ENCODE peak calls at places on chromosomes 1 and 21, in four cellular contexts. S is IMR-90, L is H1, M is H9. U is an unnamed sample.

GRCh38 chr1:199687321-199687720 is 340.2 kb upstream of the NR5A2 start:
- DNase-seq in S (peak; percentile 44), L (no peak), M (no peak), U (peak; percentile 58)

GRCh38 chr1:192983349-192983980 is 75.7 kb downstream of the UCHL5 start:
- DNase-seq in S (peak; percentile 6), L (no peak), M (no peak), U (no peak)

GRCh38 chr1:165896277-165896676 is 68.9 kb downstream of the UCK2 start:
- DNase-seq in S (peak; percentile 98), L (no peak), M (no peak), U (peak; percentile 97)

GRCh38 chr1:115717541-115717940 is 51.0 kb downstream of the CASQ2 start:
- DNase-seq in S (peak; percentile 15), L (peak; percentile 81), M (peak; percentile 69), U (peak; percentile 51)

GRCh38 chr1:185317886-185318310 is 855 bp upstream of the IVNS1ABP start:
- DNase-seq in S (no peak), L (no peak), M (peak; percentile 45), U (peak; percentile 55)

GRCh38 chr1:119774746-119775495 is 6.2 kb upstream of the HMGCS2 start:
- DNase-seq in S (no peak), L (no peak), M (no peak), U (no peak)

GRCh38 chr1:230632273-230632873 is 9.9 kb upstream of the COG2 start:
- DNase-seq in S (peak; percentile 24), L (no peak), M (peak; percentile 60), U (peak; percentile 50)

GRCh38 chr1:110259770-110260169 is 49.7 kb downstream of the KCNC4 start:
- DNase-seq in S (no peak), L (no peak), M (no peak), U (no peak)

GRCh38 chr1:234324668-234325225 is 48.5 kb upstream of the COA6 start:
- DNase-seq in S (no peak), L (no peak), M (no peak), U (no peak)

GRCh38 chr21:14862794-14863720 is 201.7 kb downstream of the NRIP1 start:
- DNase-seq in S (peak; percentile 26), L (no peak), M (no peak), U (peak; percentile 38)

GRCh38 chr1:44245066-44245465 is 31.8 kb downstream of the DMAP1 start:
- DNase-seq in S (no peak), L (no peak), M (no peak), U (no peak)
- H3K23ac ChIP-seq in S (no peak overlapping the region), L (no peak overlapping the region), M (no peak overlapping the region), U (no peak overlapping the region)

GRCh38 chr1:206612129-206612876 is at the start of gene EIF2D:
- DNase-seq in S (peak; percentile 87), L (peak; percentile 98), M (peak; percentile 95), U (peak; percentile 90)
- H2AK5ac ChIP-seq in S (peak within 1 kb of the TSS; percentile 41), L (no peak within 1 kb of the TSS), M (no peak within 1 kb of the TSS), U (no peak within 1 kb of the TSS)

GRCh38 chr21:44338971-44339910 is at the start of gene CFAP410:
- DNase-seq in S (peak; percentile 94), L (peak; percentile 97), M (peak; percentile 96), U (peak; percentile 95)
- H3K23ac ChIP-seq in S (peak within 1 kb of the TSS; percentile 68), L (no peak within 1 kb of the TSS), M (no peak within 1 kb of the TSS), U (peak within 1 kb of the TSS; percentile 78)

DNA sequence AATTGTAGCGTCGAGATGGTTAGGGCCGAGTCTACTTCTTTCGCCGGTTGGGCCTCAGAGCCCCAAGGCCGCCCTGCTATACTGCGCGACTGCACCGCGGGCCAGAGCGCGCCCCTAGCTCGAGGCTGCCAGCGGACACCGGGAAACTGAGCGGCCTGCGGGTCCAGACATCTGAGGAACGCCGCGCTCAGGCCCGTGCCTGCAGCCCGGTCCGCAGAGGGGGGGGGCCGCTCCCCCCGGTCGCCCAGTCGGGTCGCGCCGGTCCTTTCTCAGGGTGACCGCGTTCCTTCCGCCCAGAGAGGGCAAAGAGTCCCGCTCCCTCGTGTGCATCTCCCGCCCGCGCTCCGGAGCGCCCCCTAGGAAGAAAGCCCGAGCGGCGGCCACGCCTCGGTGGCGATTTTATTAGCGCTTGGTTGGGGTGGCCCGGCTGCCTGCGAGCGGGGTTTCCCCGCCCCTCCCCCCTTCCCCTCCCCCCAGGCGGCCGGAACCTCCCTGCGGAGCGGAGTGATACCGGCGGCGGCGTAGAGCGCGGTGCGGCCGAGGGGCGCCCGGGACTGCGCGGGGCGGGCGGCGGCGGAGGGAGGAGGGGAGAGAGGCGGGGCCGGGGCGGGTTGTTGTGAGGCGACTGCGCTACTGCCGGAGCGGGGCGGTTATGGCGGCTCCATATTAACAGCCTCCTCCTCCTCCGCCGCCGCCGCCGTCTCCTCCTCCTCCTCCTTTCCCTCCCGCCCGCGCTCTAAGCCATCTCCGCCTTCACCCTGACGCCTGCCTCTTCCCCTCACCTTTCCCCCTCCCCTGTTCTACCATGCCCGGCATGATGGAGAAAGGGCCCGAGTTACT is at the start of gene RCOR3:
- DNase-seq in S (peak; percentile 87), L (peak; percentile 95), M (peak; percentile 95), U (peak; percentile 92)
- H2AK5ac ChIP-seq in S (peak within 1 kb of the TSS; percentile 56), L (no peak within 1 kb of the TSS), M (no peak within 1 kb of the TSS), U (peak within 1 kb of the TSS; percentile 57)

GRCh38 chr1:2526824-2527552 is 592 bp upstream of the PANK4 start:
- DNase-seq in S (peak; percentile 59), L (no peak), M (no peak), U (peak; percentile 76)
- H3K23ac ChIP-seq in S (peak overlapping the region; percentile 32), L (no peak overlapping the region), M (no peak overlapping the region), U (no peak overlapping the region)

DNA sequence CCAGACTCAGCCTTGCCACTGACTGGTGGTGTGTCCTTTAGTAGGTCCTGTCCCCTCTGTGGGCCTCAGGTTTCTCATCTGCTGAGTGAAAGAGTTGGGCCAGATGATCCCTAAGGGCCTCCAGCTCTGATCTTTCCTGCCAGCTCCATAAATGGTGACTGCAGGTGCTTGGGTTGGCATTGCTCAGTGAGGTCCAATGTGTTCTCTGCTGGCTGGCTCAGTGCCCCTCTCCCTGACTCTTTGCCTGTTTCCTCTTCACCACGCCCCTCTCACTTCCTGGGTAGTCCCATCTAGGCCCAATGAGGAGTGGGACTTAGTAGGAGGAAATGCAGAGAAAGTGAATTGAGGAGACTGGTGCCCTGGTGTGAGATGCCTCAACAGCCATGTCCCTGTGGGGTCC is 36.6 kb downstream of the UBE2T start:
- DNase-seq in S (no peak), L (no peak), M (no peak), U (no peak)
- H2AK5ac ChIP-seq in S (no peak overlapping the region), L (no peak overlapping the region), M (no peak overlapping the region), U (no peak overlapping the region)

GRCh38 chr21:41840880-41841279 is 38.3 kb downstream of the PRDM15 start:
- DNase-seq in S (no peak), L (no peak), M (no peak), U (no peak)
- H3K23ac ChIP-seq in S (no peak overlapping the region), L (no peak overlapping the region), M (no peak overlapping the region), U (no peak overlapping the region)

DNA sequence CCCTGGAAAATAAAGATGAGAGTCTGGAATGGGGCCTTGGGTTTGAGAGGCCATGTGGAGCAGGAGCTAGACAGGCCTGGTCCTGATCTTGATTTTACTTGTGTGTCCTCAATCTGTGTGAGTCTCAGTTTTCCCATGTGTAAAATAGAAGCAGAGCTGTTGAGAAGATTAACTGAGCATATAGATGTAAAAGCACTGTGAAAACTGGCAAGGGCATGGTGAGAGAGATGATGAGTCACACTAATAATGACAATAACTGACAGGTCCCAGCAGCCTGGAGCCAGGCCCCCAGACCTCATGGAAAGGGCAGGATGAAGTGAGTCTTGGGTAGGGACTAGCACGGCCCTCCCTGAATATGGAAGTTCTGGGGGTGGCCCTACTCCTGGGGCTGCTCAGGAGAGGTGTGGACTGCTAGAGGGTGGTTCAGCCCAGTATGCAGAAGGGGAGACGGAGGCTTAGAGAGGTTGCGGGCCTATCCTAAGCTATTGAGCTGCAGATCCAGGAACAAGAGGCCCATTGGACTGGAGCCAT is 2.8 kb upstream of the AHDC1 start:
- DNase-seq in S (peak; percentile 41), L (no peak), M (no peak), U (peak; percentile 75)
- H2AK5ac ChIP-seq in S (no peak overlapping the region), L (no peak overlapping the region), M (no peak overlapping the region), U (peak overlapping the region; percentile 43)